ENCODE peak calls at places on chromosomes 13 and 19, in ten cellular contexts. One of them, this sample, is unnamed.
A peak's percentile ranks its signal among the peaks of the same experiment; 100 is the strongest.

GRCh38 chr19:2441096-2441752 is 13.8 kb upstream of the TIMM13 start:
- DNase-seq in stomach: no peak
- DNase-seq in SK-N-SH: no peak
- DNase-seq in prostate gland: no peak
- DNase-seq in breast epithelium: no peak
- DNase-seq in GM23338: no peak
- DNase-seq in spleen: no peak
- DNase-seq in H1: no peak
- DNase-seq in transverse colon: no peak
- DNase-seq in HCT116: no peak
- DNase-seq in this sample: no peak

GRCh38 chr13:40697711-40698110 is 31.3 kb upstream of the FOXO1 start:
- DNase-seq in prostate gland: no peak
- DNase-seq in breast epithelium: no peak
- DNase-seq in transverse colon: peak; percentile 14
- DNase-seq in SK-N-SH: no peak
- DNase-seq in spleen: no peak
- DNase-seq in GM23338: no peak
- DNase-seq in HCT116: no peak
- DNase-seq in H1: no peak
- DNase-seq in stomach: no peak
- DNase-seq in this sample: no peak

GRCh38 chr19:12994701-12995595 is at the start of gene NFIX:
- DNase-seq in prostate gland: no peak
- DNase-seq in H1: no peak
- DNase-seq in HCT116: no peak
- DNase-seq in SK-N-SH: peak; percentile 86
- DNase-seq in GM23338: peak; percentile 60
- DNase-seq in breast epithelium: no peak
- DNase-seq in transverse colon: peak; percentile 70
- DNase-seq in stomach: peak; percentile 78
- DNase-seq in spleen: peak; percentile 84
- DNase-seq in this sample: peak; percentile 62

GRCh38 chr13:38309397-38309796 is 40.3 kb upstream of the UFM1 start:
- DNase-seq in breast epithelium: no peak
- DNase-seq in spleen: no peak
- DNase-seq in stomach: no peak
- DNase-seq in HCT116: no peak
- DNase-seq in SK-N-SH: no peak
- DNase-seq in prostate gland: no peak
- DNase-seq in GM23338: no peak
- DNase-seq in transverse colon: no peak
- DNase-seq in H1: no peak
- DNase-seq in this sample: no peak

GRCh38 chr13:42971670-42972355 is 20.2 kb downstream of the EPSTI1 start:
- DNase-seq in HCT116: no peak
- DNase-seq in prostate gland: no peak
- DNase-seq in H1: no peak
- DNase-seq in transverse colon: no peak
- DNase-seq in GM23338: no peak
- DNase-seq in SK-N-SH: no peak
- DNase-seq in stomach: no peak
- DNase-seq in spleen: no peak
- DNase-seq in breast epithelium: no peak
- DNase-seq in this sample: no peak

GRCh38 chr13:100666124-100666523 is 8.5 kb downstream of the TMTC4 start:
- DNase-seq in spleen: no peak
- DNase-seq in stomach: no peak
- DNase-seq in H1: no peak
- DNase-seq in GM23338: no peak
- DNase-seq in SK-N-SH: peak; percentile 64
- DNase-seq in breast epithelium: no peak
- DNase-seq in prostate gland: no peak
- DNase-seq in transverse colon: no peak
- DNase-seq in HCT116: no peak
- DNase-seq in this sample: no peak

GRCh38 chr19:29854033-29854432 is 42.2 kb downstream of the CCNE1 start:
- DNase-seq in transverse colon: no peak
- DNase-seq in stomach: no peak
- DNase-seq in H1: no peak
- DNase-seq in prostate gland: no peak
- DNase-seq in spleen: no peak
- DNase-seq in SK-N-SH: no peak
- DNase-seq in GM23338: no peak
- DNase-seq in HCT116: no peak
- DNase-seq in breast epithelium: no peak
- DNase-seq in this sample: no peak

GRCh38 chr13:43379738-43380137 is 356.4 kb downstream of the DNAJC15 start:
- DNase-seq in HCT116: no peak
- DNase-seq in SK-N-SH: no peak
- DNase-seq in breast epithelium: no peak
- DNase-seq in transverse colon: no peak
- DNase-seq in spleen: no peak
- DNase-seq in GM23338: no peak
- DNase-seq in H1: no peak
- DNase-seq in prostate gland: no peak
- DNase-seq in stomach: no peak
- DNase-seq in this sample: no peak

GRCh38 chr19:40398417-40399056 is 8.6 kb upstream of the HIPK4 start:
- DNase-seq in spleen: no peak
- DNase-seq in HCT116: no peak
- DNase-seq in stomach: peak; percentile 44
- DNase-seq in prostate gland: peak; percentile 25
- DNase-seq in GM23338: peak; percentile 97
- DNase-seq in transverse colon: peak; percentile 46
- DNase-seq in breast epithelium: peak; percentile 82
- DNase-seq in H1: no peak
- DNase-seq in SK-N-SH: peak; percentile 78
- DNase-seq in this sample: peak; percentile 86

GRCh38 chr13:31631071-31631470 is 108.3 kb upstream of the RXFP2 start:
- DNase-seq in H1: no peak
- DNase-seq in HCT116: no peak
- DNase-seq in stomach: no peak
- DNase-seq in GM23338: no peak
- DNase-seq in SK-N-SH: no peak
- DNase-seq in prostate gland: no peak
- DNase-seq in breast epithelium: no peak
- DNase-seq in transverse colon: no peak
- DNase-seq in spleen: no peak
- DNase-seq in this sample: no peak

GRCh38 chr13:49733181-49733951 is 42.1 kb upstream of the EBPL start:
- DNase-seq in SK-N-SH: no peak
- DNase-seq in GM23338: no peak
- DNase-seq in transverse colon: no peak
- DNase-seq in H1: no peak
- DNase-seq in breast epithelium: peak; percentile 43
- DNase-seq in prostate gland: no peak
- DNase-seq in HCT116: no peak
- DNase-seq in spleen: no peak
- DNase-seq in stomach: no peak
- DNase-seq in this sample: peak; percentile 50

GRCh38 chr19:42281175-42282035 is 12.4 kb downstream of the CIC start:
- DNase-seq in breast epithelium: peak; percentile 83
- DNase-seq in prostate gland: peak; percentile 78
- DNase-seq in spleen: peak; percentile 88
- DNase-seq in GM23338: peak; percentile 57
- DNase-seq in transverse colon: peak; percentile 47
- DNase-seq in H1: no peak
- DNase-seq in HCT116: no peak
- DNase-seq in SK-N-SH: no peak
- DNase-seq in stomach: no peak
- DNase-seq in this sample: no peak

GRCh38 chr19:34838248-34838647 is 65.2 kb upstream of the ZNF599 start:
- DNase-seq in prostate gland: no peak
- DNase-seq in spleen: no peak
- DNase-seq in breast epithelium: no peak
- DNase-seq in H1: no peak
- DNase-seq in SK-N-SH: peak; percentile 69
- DNase-seq in stomach: peak; percentile 17
- DNase-seq in GM23338: peak; percentile 44
- DNase-seq in HCT116: peak; percentile 8
- DNase-seq in transverse colon: no peak
- DNase-seq in this sample: no peak

GRCh38 chr19:39941615-39942507 is 7.4 kb upstream of the FCGBP start:
- DNase-seq in spleen: no peak
- DNase-seq in GM23338: no peak
- DNase-seq in breast epithelium: no peak
- DNase-seq in HCT116: no peak
- DNase-seq in H1: no peak
- DNase-seq in transverse colon: peak; percentile 55
- DNase-seq in stomach: peak; percentile 33
- DNase-seq in SK-N-SH: no peak
- DNase-seq in prostate gland: no peak
- DNase-seq in this sample: peak; percentile 71

GRCh38 chr13:89746554-89746953 is 1600.9 kb upstream of the MIR17HG start:
- DNase-seq in stomach: no peak
- DNase-seq in breast epithelium: no peak
- DNase-seq in spleen: no peak
- DNase-seq in HCT116: no peak
- DNase-seq in transverse colon: no peak
- DNase-seq in GM23338: peak; percentile 19
- DNase-seq in SK-N-SH: no peak
- DNase-seq in H1: no peak
- DNase-seq in prostate gland: no peak
- DNase-seq in this sample: no peak

DNA sequence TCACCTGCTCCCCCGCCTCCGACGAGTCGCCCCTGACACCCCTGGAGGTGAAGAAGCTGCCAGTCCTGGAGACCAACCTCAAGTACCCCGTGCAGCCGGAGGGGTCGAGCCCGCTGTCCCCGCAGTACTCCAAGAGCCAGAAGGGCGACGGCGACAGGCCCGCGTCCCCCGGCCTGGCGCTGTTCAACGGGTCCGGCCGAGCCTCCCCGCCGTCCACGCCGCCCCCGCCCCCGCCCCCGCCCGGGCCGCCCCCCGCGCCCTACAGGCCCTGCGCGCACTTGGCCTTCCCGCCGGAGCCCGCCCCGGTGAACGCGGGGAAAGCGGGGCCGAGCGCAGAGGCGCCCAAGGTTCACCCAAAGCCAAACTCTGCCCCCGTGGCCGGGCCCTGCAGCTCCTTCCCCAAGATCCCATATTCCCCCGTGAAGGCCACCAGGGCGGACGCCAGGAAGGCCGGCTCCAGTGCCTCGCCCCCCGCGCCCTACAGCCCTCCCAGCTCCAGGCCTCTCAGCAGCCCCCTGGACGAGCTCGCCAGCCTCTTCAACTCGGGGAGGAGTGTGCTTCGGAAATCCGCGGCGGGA is 511.5 kb downstream of the MYO16 start:
- DNase-seq in H1: no peak
- DNase-seq in spleen: no peak
- DNase-seq in GM23338: peak; percentile 25
- DNase-seq in prostate gland: no peak
- DNase-seq in HCT116: no peak
- DNase-seq in stomach: no peak
- DNase-seq in breast epithelium: no peak
- DNase-seq in SK-N-SH: peak; percentile 73
- DNase-seq in transverse colon: no peak
- DNase-seq in this sample: no peak
- H3K4me3 ChIP-seq in H1: no peak overlapping the region
- H3K4me3 ChIP-seq in spleen: no peak overlapping the region
- H3K4me3 ChIP-seq in GM23338: peak overlapping the region; percentile 45
- H3K4me3 ChIP-seq in prostate gland: peak overlapping the region; percentile 26
- H3K4me3 ChIP-seq in HCT116: no peak overlapping the region
- H3K4me3 ChIP-seq in stomach: peak overlapping the region; percentile 37
- H3K4me3 ChIP-seq in breast epithelium: peak overlapping the region; percentile 66
- H3K4me3 ChIP-seq in SK-N-SH: no peak overlapping the region
- H3K4me3 ChIP-seq in transverse colon: peak overlapping the region; percentile 13
- H3K4me3 ChIP-seq in this sample: peak overlapping the region; percentile 33

DNA sequence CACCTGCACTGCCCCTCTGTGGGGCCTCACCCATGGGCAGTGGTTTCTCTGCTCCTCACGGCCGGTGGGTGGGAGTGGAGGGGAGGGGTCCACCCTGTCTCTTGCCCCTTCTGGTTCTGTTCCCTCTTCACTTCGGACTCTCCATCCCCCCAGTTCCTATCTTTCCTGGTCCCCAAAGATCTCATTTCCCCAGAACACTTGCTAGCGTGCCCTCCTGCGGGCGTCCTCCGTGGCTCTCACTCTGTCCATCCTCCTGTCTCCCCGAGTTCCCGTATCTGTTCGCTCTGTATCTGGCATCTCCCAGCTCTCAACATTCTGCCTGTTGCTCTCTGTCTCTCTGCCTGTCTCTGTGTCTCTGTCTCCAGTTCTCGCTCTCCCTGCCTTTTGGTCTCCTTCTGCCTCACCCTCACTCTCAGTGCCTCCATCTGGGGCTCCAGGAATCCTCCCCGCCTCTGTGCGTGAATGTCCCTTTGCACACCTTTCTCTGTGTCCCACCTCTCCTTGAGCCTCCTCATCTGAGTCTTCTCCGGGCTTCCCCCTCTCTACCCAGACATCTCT is 363 bp downstream of the SPIB start:
- DNase-seq in stomach: no peak
- DNase-seq in spleen: no peak
- DNase-seq in breast epithelium: no peak
- DNase-seq in SK-N-SH: no peak
- DNase-seq in H1: no peak
- DNase-seq in prostate gland: no peak
- DNase-seq in HCT116: no peak
- DNase-seq in GM23338: peak; percentile 24
- DNase-seq in transverse colon: no peak
- DNase-seq in this sample: no peak
- H3K4me1 ChIP-seq in stomach: peaks cover 27% of the 10 kb centered on the region
- H3K4me1 ChIP-seq in spleen: peaks cover 50% of the 10 kb centered on the region
- H3K4me1 ChIP-seq in breast epithelium: no peaks in the 10 kb centered on the region
- H3K4me1 ChIP-seq in SK-N-SH: no peaks in the 10 kb centered on the region
- H3K4me1 ChIP-seq in H1: peaks cover 19% of the 10 kb centered on the region
- H3K4me1 ChIP-seq in prostate gland: no peaks in the 10 kb centered on the region
- H3K4me1 ChIP-seq in HCT116: no peaks in the 10 kb centered on the region
- H3K4me1 ChIP-seq in GM23338: peaks cover 14% of the 10 kb centered on the region
- H3K4me1 ChIP-seq in transverse colon: peaks cover 35% of the 10 kb centered on the region
- H3K4me1 ChIP-seq in this sample: no peaks in the 10 kb centered on the region

GRCh38 chr13:77026255-77026782 is 640 bp downstream of the FBXL3 start:
- DNase-seq in prostate gland: peak; percentile 83
- DNase-seq in HCT116: peak; percentile 21
- DNase-seq in breast epithelium: peak; percentile 69
- DNase-seq in stomach: peak; percentile 89
- DNase-seq in spleen: peak; percentile 96
- DNase-seq in transverse colon: peak; percentile 94
- DNase-seq in SK-N-SH: peak; percentile 83
- DNase-seq in H1: no peak
- DNase-seq in GM23338: peak; percentile 63
- DNase-seq in this sample: peak; percentile 94
- TF ChIP-seq POLR2AphosphoS5 in prostate gland: peak; percentile 26
- TF ChIP-seq POLR2AphosphoS5 in HCT116: no peak
- TF ChIP-seq POLR2AphosphoS5 in breast epithelium: no peak
- TF ChIP-seq POLR2AphosphoS5 in stomach: no peak
- TF ChIP-seq POLR2AphosphoS5 in spleen: peak; percentile 73
- TF ChIP-seq POLR2AphosphoS5 in transverse colon: peak; percentile 70
- TF ChIP-seq POLR2AphosphoS5 in SK-N-SH: no peak
- TF ChIP-seq POLR2AphosphoS5 in H1: no peak
- TF ChIP-seq POLR2AphosphoS5 in GM23338: no peak
- TF ChIP-seq POLR2AphosphoS5 in this sample: peak; percentile 72

DNA sequence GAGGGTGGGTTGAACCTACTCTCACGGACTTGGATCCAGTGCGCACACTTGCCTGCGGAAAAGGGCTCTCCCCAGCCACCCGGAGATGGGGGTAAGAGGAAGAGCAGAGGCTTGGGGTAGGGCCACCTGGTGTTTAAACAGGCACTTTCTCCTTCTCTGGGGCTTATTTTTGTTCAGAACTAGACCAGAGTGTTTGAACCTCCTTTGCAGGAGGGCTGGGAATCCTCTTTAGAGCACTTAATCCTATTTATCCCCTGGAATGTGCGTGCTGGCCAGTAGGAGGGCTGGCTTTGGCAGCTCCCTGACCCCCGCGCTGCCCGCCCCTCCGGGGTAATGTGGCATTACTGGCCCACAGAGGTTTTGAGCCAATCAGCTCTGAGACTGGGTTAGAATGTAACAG is 2.0 kb downstream of the RGS9BP start:
- DNase-seq in stomach: no peak
- DNase-seq in GM23338: peak; percentile 54
- DNase-seq in prostate gland: no peak
- DNase-seq in SK-N-SH: no peak
- DNase-seq in spleen: peak; percentile 62
- DNase-seq in transverse colon: no peak
- DNase-seq in breast epithelium: no peak
- DNase-seq in H1: no peak
- DNase-seq in HCT116: no peak
- DNase-seq in this sample: peak; percentile 77
- H3K4me3 ChIP-seq in stomach: no peak overlapping the region
- H3K4me3 ChIP-seq in GM23338: peak overlapping the region; percentile 85
- H3K4me3 ChIP-seq in prostate gland: no peak overlapping the region
- H3K4me3 ChIP-seq in SK-N-SH: no peak overlapping the region
- H3K4me3 ChIP-seq in spleen: no peak overlapping the region
- H3K4me3 ChIP-seq in transverse colon: no peak overlapping the region
- H3K4me3 ChIP-seq in breast epithelium: no peak overlapping the region
- H3K4me3 ChIP-seq in H1: no peak overlapping the region
- H3K4me3 ChIP-seq in HCT116: no peak overlapping the region
- H3K4me3 ChIP-seq in this sample: no peak overlapping the region